ENCODE peak calls at places on chromosome 17, in eight cellular contexts. F, W, N, V, Y, S, A and G are unnamed samples.

GRCh38 chr17:38893113-38893512 is 23.3 kb downstream of the LASP1 start:
- DNase-seq in S (no peak), Y (no peak), F (no peak), N (no peak), W (no peak), A (no peak), V (no peak), G (no peak)

GRCh38 chr17:21272881-21273839 is 11.4 kb upstream of the MAP2K3 start:
- DNase-seq in F (peak), V (no peak), A (no peak), W (no peak), Y (no peak), N (no peak), S (peak), G (no peak)

GRCh38 chr17:14123579-14124278 is 54.4 kb downstream of the COX10 start:
- DNase-seq in A (no peak), V (no peak), N (no peak), F (no peak), Y (no peak), W (no peak), S (no peak), G (no peak)

GRCh38 chr17:82330322-82331239 is 3.0 kb downstream of the SECTM1 start:
- DNase-seq in N (no peak), Y (no peak), S (no peak), W (no peak), F (peak), V (no peak), A (peak), G (peak)

GRCh38 chr17:65885484-65885883 is 306.4 kb downstream of the CEP112 start:
- DNase-seq in A (no peak), W (no peak), N (no peak), V (no peak), S (no peak), F (no peak), Y (no peak), G (no peak)

GRCh38 chr17:21089145-21089544 is 37.6 kb upstream of the DHRS7B start:
- DNase-seq in A (no peak), S (no peak), V (no peak), F (peak), W (no peak), N (no peak), Y (no peak), G (no peak)

GRCh38 chr17:63450551-63450950 is 4.4 kb upstream of the CYB561 start:
- DNase-seq in A (no peak), Y (no peak), F (no peak), N (no peak), V (no peak), S (no peak), W (peak), G (no peak)

GRCh38 chr17:71302721-71303549 is 817.9 kb upstream of the SOX9 start:
- DNase-seq in F (no peak), S (no peak), N (no peak), V (no peak), A (no peak), W (no peak), Y (no peak), G (no peak)

GRCh38 chr17:55319933-55320593 is 55.3 kb downstream of the HLF start:
- DNase-seq in S (no peak), A (no peak), W (no peak), F (no peak), N (no peak), V (no peak), Y (no peak), G (no peak)

GRCh38 chr17:82751171-82751570 is 694 bp upstream of the TBCD start:
- DNase-seq in Y (no peak), S (no peak), F (peak), W (peak), V (no peak), N (no peak), A (no peak), G (no peak)

GRCh38 chr17:13940858-13941665 is 128.2 kb upstream of the COX10 start:
- DNase-seq in W (no peak), A (no peak), F (peak), N (no peak), V (no peak), S (no peak), Y (no peak), G (no peak)

GRCh38 chr17:63700528-63701441 is 860 bp upstream of the LIMD2 start:
- DNase-seq in Y (no peak), S (peak), W (peak), F (no peak), N (peak), A (no peak), V (peak), G (no peak)

GRCh38 chr17:34257299-34257985 is 2.4 kb downstream of the CCL2 start:
- DNase-seq in F (no peak), Y (no peak), W (no peak), A (no peak), N (no peak), V (no peak), S (no peak), G (no peak)

GRCh38 chr17:39579318-39580081 is 28.2 kb downstream of the NEUROD2 start:
- DNase-seq in A (no peak), V (no peak), W (peak), Y (no peak), N (no peak), F (no peak), S (no peak), G (no peak)

GRCh38 chr17:54891176-54891821 is 9.4 kb upstream of the TOM1L1 start:
- DNase-seq in Y (no peak), F (peak), N (no peak), S (no peak), W (peak), A (peak), V (peak), G (no peak)

GRCh38 chr17:21303441-21304065 is 19.0 kb downstream of the MAP2K3 start:
- DNase-seq in F (no peak), W (peak), V (no peak), N (peak), Y (peak), A (no peak), S (no peak), G (no peak)

GRCh38 chr17:34452769-34453168 is 89.7 kb upstream of the CCL1 start:
- DNase-seq in W (no peak), N (no peak), S (no peak), Y (no peak), V (no peak), A (no peak), F (no peak), G (no peak)

GRCh38 chr17:65755799-65756198 is 194.4 kb upstream of the AXIN2 start:
- DNase-seq in F (no peak), S (no peak), Y (no peak), N (no peak), V (no peak), W (no peak), A (no peak), G (no peak)

GRCh38 chr17:80969674-80970043 is 22.0 kb upstream of the CHMP6 start:
- DNase-seq in W (no peak), F (no peak), Y (no peak), N (no peak), A (no peak), S (no peak), V (no peak), G (no peak)

GRCh38 chr17:181213-182163 is at the start of gene DOC2B:
- DNase-seq in Y (no peak), V (peak), F (peak), S (peak), W (peak), A (no peak), N (peak), G (peak)

GRCh38 chr17:66950886-66951604 is 13.5 kb upstream of the CACNG4 start:
- DNase-seq in F (no peak), V (no peak), N (no peak), A (no peak), W (no peak), S (no peak), Y (no peak), G (no peak)

GRCh38 chr17:40110457-40110856 is 10.1 kb upstream of the NR1D1 start:
- DNase-seq in F (no peak), A (no peak), W (peak), S (no peak), Y (peak), N (peak), V (peak), G (no peak)

GRCh38 chr17:32341857-32342602 is at the start of gene C17orf75:
- DNase-seq in F (peak), Y (peak), W (peak), S (peak), V (peak), N (peak), A (peak), G (peak)

GRCh38 chr17:58085039-58085715 is 2.0 kb downstream of the DYNLL2 start:
- DNase-seq in S (no peak), V (peak), W (peak), N (no peak), Y (no peak), F (no peak), A (no peak), G (no peak)

GRCh38 chr17:72370819-72371218 is 250.0 kb downstream of the SOX9 start:
- DNase-seq in W (no peak), S (no peak), Y (no peak), V (no peak), N (no peak), A (no peak), F (peak), G (no peak)

GRCh38 chr17:38590988-38591758 is 14.6 kb downstream of the SRCIN1 start:
- DNase-seq in Y (no peak), F (no peak), S (no peak), W (no peak), V (peak), A (peak), N (no peak), G (no peak)

GRCh38 chr17:65018612-65019290 is 37.8 kb downstream of the GNA13 start:
- DNase-seq in W (no peak), F (no peak), A (no peak), V (no peak), N (no peak), S (no peak), Y (no peak), G (no peak)

GRCh38 chr17:81030726-81031570 is 4.0 kb upstream of the BAIAP2 start:
- DNase-seq in Y (no peak), F (no peak), S (no peak), V (peak), A (peak), W (no peak), N (peak), G (no peak)

GRCh38 chr17:70074236-70074830 is 692 bp upstream of the KCNJ16 start:
- DNase-seq in V (no peak), W (no peak), A (no peak), N (no peak), Y (no peak), S (no peak), F (no peak), G (no peak)

GRCh38 chr17:40819528-40820125 is 2.8 kb downstream of the KRT10 start:
- DNase-seq in V (peak), A (peak), S (no peak), W (no peak), N (no peak), F (peak), Y (no peak), G (no peak)

GRCh38 chr17:30805944-30806456 is 18.5 kb downstream of the CRLF3 start:
- DNase-seq in A (no peak), Y (no peak), N (no peak), F (no peak), W (no peak), V (no peak), S (no peak), G (no peak)
- H3K27ac ChIP-seq in A (no peak), Y (no peak), N (no peak), F (no peak), W (no peak), V (no peak), S (no peak), G (no peak)

GRCh38 chr17:48840441-48840840 is 9.6 kb downstream of the CALCOCO2 start:
- DNase-seq in A (no peak), V (no peak), S (no peak), N (no peak), F (no peak), Y (no peak), W (no peak), G (no peak)

GRCh38 chr17:48843172-48843900 is 12.5 kb downstream of the CALCOCO2 start:
- DNase-seq in W (no peak), S (no peak), V (no peak), F (no peak), Y (no peak), A (no peak), N (no peak), G (no peak)

GRCh38 chr17:48841395-48841831 is 10.6 kb downstream of the CALCOCO2 start:
- DNase-seq in N (no peak), W (no peak), Y (no peak), S (no peak), V (peak), F (no peak), A (no peak), G (no peak)

DNA sequence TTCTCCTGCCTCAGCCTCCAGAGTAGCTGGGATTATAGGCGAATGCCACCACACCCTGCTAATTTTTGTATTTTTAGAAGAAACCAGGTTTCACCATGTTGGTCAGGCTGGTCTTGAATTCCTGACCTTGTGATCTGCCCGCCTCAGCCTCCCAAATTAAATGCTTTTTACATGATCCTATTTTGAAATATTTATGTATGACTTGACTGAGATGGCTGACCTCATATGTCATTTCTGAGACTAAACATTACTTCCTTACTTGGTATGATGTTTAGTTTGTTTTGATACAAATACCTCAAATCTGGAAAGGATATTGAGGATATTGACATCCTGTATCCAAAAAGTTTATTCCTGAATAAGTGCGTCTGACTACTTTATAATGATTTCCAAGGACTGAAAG is 11.9 kb downstream of the CALCOCO2 start:
- DNase-seq in A (no peak), Y (no peak), N (no peak), S (no peak), F (no peak), V (no peak), W (no peak), G (no peak)
- H3K27ac ChIP-seq in A (no peak), Y (peak), N (peak), S (peak), F (peak), V (no peak), W (peak), G (no peak)

GRCh38 chr17:79803421-79803996 is 6.6 kb upstream of the CBX8 start:
- DNase-seq in F (no peak), A (no peak), Y (no peak), S (no peak), V (no peak), W (no peak), N (no peak), G (no peak)

GRCh38 chr17:79800325-79801155 is 3.7 kb upstream of the CBX8 start:
- DNase-seq in S (no peak), A (no peak), V (peak), W (no peak), N (no peak), Y (no peak), F (no peak), G (no peak)

GRCh38 chr17:79802736-79803420 is 6.0 kb upstream of the CBX8 start:
- DNase-seq in N (no peak), Y (no peak), W (no peak), S (no peak), A (no peak), F (no peak), V (no peak), G (no peak)

GRCh38 chr17:79801156-79802038 is 4.5 kb upstream of the CBX8 start:
- DNase-seq in F (no peak), V (peak), A (no peak), W (peak), N (peak), Y (no peak), S (peak), G (no peak)

DNA sequence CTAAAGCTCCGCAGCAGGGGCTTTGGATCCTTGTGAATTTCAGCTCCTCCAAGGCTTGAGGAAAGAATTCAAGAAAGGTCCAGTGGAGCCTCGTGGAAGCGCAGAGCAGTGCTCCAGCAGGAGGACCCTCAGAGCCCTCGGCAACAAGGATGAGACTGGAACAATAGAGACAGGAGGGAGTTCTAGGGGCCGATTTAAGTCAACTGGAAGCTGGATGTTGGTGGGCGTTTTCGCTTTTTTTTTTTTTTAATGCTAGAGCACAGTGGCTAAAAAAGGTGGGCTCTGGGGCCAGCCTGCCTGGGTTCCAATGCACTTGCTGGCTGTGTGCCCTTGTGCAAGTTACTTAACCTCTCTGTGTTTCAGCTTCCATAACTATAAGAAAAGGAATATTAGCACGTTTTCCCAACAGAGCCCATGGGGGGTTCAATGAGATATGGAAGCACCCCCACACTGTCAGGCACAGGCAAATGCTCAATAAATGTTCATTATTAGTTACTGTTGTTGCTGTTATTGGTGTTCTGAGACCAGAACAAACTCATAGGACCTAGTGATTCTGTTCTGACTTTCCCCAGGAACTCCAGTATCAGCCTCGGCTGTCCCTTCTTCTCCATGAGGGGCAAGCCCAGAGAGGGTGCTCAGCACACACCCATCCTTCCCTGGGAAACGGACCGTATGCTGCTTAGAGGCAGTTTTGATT is 5.3 kb upstream of the CBX8 start:
- DNase-seq in V (no peak), A (no peak), S (no peak), N (no peak), Y (no peak), F (no peak), W (no peak), G (no peak)
- H3K27ac ChIP-seq in V (no peak), A (no peak), S (no peak), N (no peak), Y (no peak), F (no peak), W (no peak), G (no peak)

DNA sequence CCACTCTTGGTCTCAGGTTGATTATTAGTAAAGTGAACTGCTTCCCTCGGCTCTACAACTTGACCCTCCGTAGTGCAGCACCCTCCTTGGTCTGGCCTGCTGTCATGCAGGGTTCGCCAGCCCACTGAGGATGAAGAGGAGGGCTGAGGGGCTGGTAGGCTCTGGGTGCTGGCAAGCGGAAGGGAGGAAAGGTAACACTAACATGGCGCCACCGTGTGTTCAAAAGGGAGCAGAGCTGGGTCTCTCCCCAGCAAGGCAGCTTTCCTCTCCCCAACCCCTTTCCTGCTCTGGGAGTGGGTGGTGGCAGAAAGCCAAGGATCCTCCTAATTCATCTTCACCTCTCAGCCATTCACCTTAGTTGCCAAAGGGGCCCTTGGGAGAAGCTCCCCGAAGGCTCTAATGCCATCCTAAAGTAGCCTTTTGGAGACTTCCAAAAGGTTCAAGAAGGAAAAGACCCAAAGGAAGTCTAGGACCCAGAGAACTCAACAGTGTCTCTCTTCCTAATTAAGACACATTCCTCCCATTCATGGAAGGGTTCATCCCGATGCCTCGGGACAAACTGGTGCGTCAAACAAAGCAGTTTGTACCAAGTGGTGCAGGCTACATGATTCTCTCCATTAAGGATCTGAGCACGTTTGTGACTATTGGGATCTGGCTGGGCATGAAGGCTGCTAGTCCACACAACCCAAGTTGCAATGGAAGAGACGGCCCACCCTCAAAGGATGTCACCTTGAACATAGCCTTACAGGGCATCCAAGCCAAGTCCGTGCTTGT is 90.8 kb upstream of the TOB1 start:
- DNase-seq in N (peak), A (peak), W (peak), S (peak), F (peak), V (peak), Y (peak), G (peak)
- H3K27ac ChIP-seq in N (peak), A (no peak), W (peak), S (no peak), F (peak), V (peak), Y (peak), G (no peak)

GRCh38 chr17:61117983-61118382 is 281.7 kb upstream of the TBX2 start:
- DNase-seq in Y (no peak), F (no peak), W (no peak), V (no peak), N (no peak), A (no peak), S (no peak), G (no peak)
- H3K27ac ChIP-seq in Y (no peak), F (no peak), W (no peak), V (no peak), N (no peak), A (no peak), S (no peak), G (no peak)

DNA sequence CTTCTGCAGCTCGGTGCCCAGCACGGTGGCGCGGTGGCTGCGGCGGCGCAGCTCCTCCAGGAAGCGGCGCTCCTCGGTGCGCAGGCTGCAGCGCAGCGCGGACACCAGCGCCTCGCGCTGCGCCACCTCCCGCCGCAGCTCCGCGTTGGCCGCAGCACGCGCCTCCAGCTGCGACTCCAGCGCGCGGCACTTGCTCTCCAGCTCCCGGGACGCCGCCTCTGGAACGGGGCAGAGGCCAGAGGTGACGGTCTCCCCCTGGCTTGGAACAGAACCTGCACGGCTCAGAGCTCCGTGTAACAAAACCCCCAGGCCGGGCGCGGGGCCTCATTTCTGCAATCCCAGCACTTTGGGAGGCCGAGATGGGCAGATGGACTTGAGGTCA is 13.2 kb upstream of the CLUH start:
- DNase-seq in A (no peak), S (peak), W (peak), F (no peak), N (peak), V (peak), Y (no peak), G (peak)
- H3K27ac ChIP-seq in A (no peak), S (no peak), W (no peak), F (no peak), N (no peak), V (no peak), Y (no peak), G (no peak)

GRCh38 chr17:78159575-78160158 is 8.7 kb upstream of the SYNGR2 start:
- DNase-seq in A (peak), Y (no peak), W (no peak), V (no peak), F (peak), N (no peak), S (no peak), G (no peak)
- H3K27ac ChIP-seq in A (peak), Y (no peak), W (no peak), V (no peak), F (peak), N (no peak), S (no peak), G (no peak)

DNA sequence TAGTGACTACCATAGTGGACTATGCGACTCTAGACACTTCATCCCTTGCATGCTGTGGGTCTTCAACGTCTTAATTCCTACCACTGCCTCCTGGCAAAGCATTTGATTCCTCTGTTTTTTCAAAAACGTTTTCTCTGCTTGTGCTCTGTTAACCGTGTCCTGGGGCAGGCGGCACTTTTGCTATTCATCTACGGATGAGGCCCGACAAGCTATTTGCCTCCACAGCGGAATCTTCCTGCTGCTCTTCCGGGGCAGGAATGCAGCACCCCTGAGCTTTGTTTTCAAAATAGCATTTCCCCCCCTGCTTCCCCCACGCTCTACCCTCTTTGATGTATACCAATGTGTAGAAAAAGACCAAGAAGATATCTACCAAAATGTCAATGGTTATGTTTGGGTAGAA is 39.8 kb upstream of the METTL16 start:
- DNase-seq in S (no peak), Y (no peak), A (no peak), W (no peak), F (no peak), V (no peak), N (no peak), G (no peak)
- H3K27ac ChIP-seq in S (no peak), Y (no peak), A (no peak), W (no peak), F (no peak), V (no peak), N (no peak), G (no peak)